ENCODE peak calls at places on chromosome 21, in seven cellular contexts. E, H, U, X, D, M and R are unnamed samples.

GRCh38 chr21:35352066-35352770 is 303.1 kb upstream of the RUNX1 start:
- DNase-seq in U (peak), D (no peak), X (peak), M (no peak), H (no peak), E (no peak), R (no peak)

GRCh38 chr21:45555557-45556301 is 13.5 kb upstream of the SLC19A1 start:
- DNase-seq in M (peak), U (no peak), E (peak), X (peak), D (peak), H (peak), R (peak)

GRCh38 chr21:41899431-41900202 is 20.5 kb upstream of the PRDM15 start:
- DNase-seq in D (no peak), X (no peak), H (no peak), E (peak), U (peak), M (no peak), R (peak)

GRCh38 chr21:45887788-45888187 is 93.8 kb upstream of the COL6A1 start:
- DNase-seq in E (no peak), M (no peak), X (no peak), U (no peak), H (no peak), D (peak), R (no peak)

GRCh38 chr21:38787461-38788274 is 18.1 kb upstream of the ETS2 start:
- DNase-seq in H (no peak), D (peak), E (no peak), U (no peak), M (no peak), X (peak), R (peak)

GRCh38 chr21:36640260-36641244 is 58.4 kb upstream of the SIM2 start:
- DNase-seq in D (no peak), E (no peak), U (no peak), X (no peak), M (peak), H (no peak), R (no peak)

GRCh38 chr21:31124005-31124404 is 85.7 kb upstream of the KRTAP19-8 start:
- DNase-seq in D (no peak), H (no peak), U (no peak), X (no peak), M (no peak), E (no peak), R (no peak)

GRCh38 chr21:45912611-45913415 is 68.8 kb upstream of the COL6A1 start:
- DNase-seq in U (no peak), D (no peak), E (no peak), M (no peak), X (no peak), H (no peak), R (no peak)

GRCh38 chr21:39062196-39062900 is 120.9 kb downstream of the PSMG1 start:
- DNase-seq in U (no peak), H (no peak), X (peak), D (no peak), E (no peak), M (no peak), R (no peak)

GRCh38 chr21:41228958-41229357 is 61.0 kb downstream of the BACE2 start:
- DNase-seq in M (peak), U (no peak), H (no peak), D (no peak), E (no peak), X (no peak), R (no peak)

GRCh38 chr21:43911935-43912487 is 47.0 kb downstream of the AGPAT3 start:
- DNase-seq in M (peak), U (no peak), H (no peak), D (no peak), X (no peak), E (no peak), R (no peak)

GRCh38 chr21:22235866-22236590 is 1237.8 kb downstream of the NCAM2 start:
- DNase-seq in H (no peak), M (no peak), E (no peak), X (no peak), D (no peak), U (no peak), R (no peak)

GRCh38 chr21:42187976-42188653 is 30.8 kb upstream of the ABCG1 start:
- DNase-seq in H (no peak), M (no peak), X (peak), U (peak), E (peak), D (no peak), R (peak)

GRCh38 chr21:46552274-46552673 is 52.6 kb downstream of the S100B start:
- DNase-seq in U (no peak), M (no peak), E (no peak), H (no peak), X (no peak), D (no peak), R (no peak)

GRCh38 chr21:43733529-43734071 is 14.7 kb downstream of the PDXK start:
- DNase-seq in E (no peak), X (peak), H (no peak), U (no peak), D (no peak), M (no peak), R (no peak)

GRCh38 chr21:46560568-46561447 is 44.1 kb downstream of the S100B start:
- DNase-seq in H (no peak), E (no peak), U (no peak), D (no peak), M (peak), X (no peak), R (no peak)